ENCODE peak calls at places on chromosome 2, in four cellular contexts. M is GM12878, H is K562, F is HepG2. Q is an unnamed sample.

GRCh38 chr2:216619411-216620393 is 13.5 kb upstream of the IGFBP2 start:
- DNase-seq in M (no peak), H (no peak), F (peak; percentile 62), Q (no peak)

GRCh38 chr2:202072226-202072625 is 829 bp upstream of the KIAA2012 start:
- DNase-seq in M (no peak), H (peak; percentile 32), F (peak; percentile 20), Q (no peak)

GRCh38 chr2:26422947-26423629 is 21.4 kb downstream of the DRC1 start:
- DNase-seq in M (no peak), H (no peak), F (no peak), Q (no peak)

GRCh38 chr2:44130441-44130840 is 38.2 kb upstream of the PPM1B start:
- DNase-seq in M (no peak), H (no peak), F (no peak), Q (no peak)

GRCh38 chr2:239814136-239814916 is 210.8 kb downstream of the NDUFA10 start:
- DNase-seq in M (no peak), H (peak; percentile 13), F (no peak), Q (peak; percentile 7)

GRCh38 chr2:26475832-26476501 is 2.0 kb downstream of the OTOF start:
- DNase-seq in M (no peak), H (no peak), F (no peak), Q (no peak)

GRCh38 chr2:83730258-83730657 is 728.8 kb downstream of the SUCLG1 start:
- DNase-seq in M (no peak), H (no peak), F (no peak), Q (no peak)

GRCh38 chr2:74001121-74001520 is 16.4 kb downstream of the TET3 start:
- DNase-seq in M (no peak), H (no peak), F (no peak), Q (no peak)

GRCh38 chr2:109712126-109712455 is 82.0 kb upstream of the RGPD5 start:
- DNase-seq in M (no peak), H (no peak), F (no peak), Q (no peak)

GRCh38 chr2:214830794-214831346 is 21.4 kb upstream of the BARD1 start:
- DNase-seq in M (no peak), H (no peak), F (peak; percentile 39), Q (no peak)

GRCh38 chr2:159208449-159208848 is 78.1 kb downstream of the WDSUB1 start:
- DNase-seq in M (no peak), H (peak; percentile 44), F (no peak), Q (no peak)

GRCh38 chr2:237743024-237743423 is 55.6 kb upstream of the RBM44 start:
- DNase-seq in M (no peak), H (no peak), F (no peak), Q (no peak)

GRCh38 chr2:101831351-101831865 is 133.9 kb downstream of the MAP4K4 start:
- DNase-seq in M (no peak), H (peak; percentile 52), F (peak; percentile 77), Q (peak; percentile 79)

GRCh38 chr2:27720004-27720551 is 51.4 kb upstream of the MRPL33 start:
- DNase-seq in M (no peak), H (no peak), F (peak; percentile 54), Q (no peak)

DNA sequence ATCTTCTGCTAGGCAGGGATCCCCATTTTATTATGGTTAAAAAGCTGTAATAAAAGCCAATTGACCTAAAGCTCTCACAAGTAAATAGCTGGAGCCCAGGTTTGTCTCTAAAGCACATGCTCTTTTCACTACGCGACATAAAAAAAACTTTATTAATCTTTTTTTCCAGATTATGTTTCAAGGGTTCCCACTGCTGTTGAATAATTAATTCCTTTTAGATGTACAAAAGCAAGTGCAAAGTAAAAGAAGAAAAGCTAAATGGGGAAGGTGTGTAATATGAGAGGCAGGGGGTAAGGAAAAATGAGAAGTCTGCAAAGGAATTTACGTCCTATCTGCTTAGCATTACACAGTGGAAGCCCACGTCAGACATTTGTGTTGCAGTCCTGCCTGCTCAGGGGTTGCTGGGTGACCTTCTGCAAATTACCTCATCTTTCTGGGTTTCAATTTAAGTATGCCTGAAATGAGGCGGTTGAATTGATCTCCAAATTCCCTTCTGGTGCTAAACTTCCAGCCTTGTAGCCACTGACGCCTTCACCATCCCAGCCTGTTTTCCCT is 768 bp upstream of the NABP1 start:
- DNase-seq in M (no peak), H (peak; percentile 22), F (peak; percentile 59), Q (no peak)
- TF ChIP-seq TCF7 in M (no peak), H (no peak), F (no peak), Q (no peak)

DNA sequence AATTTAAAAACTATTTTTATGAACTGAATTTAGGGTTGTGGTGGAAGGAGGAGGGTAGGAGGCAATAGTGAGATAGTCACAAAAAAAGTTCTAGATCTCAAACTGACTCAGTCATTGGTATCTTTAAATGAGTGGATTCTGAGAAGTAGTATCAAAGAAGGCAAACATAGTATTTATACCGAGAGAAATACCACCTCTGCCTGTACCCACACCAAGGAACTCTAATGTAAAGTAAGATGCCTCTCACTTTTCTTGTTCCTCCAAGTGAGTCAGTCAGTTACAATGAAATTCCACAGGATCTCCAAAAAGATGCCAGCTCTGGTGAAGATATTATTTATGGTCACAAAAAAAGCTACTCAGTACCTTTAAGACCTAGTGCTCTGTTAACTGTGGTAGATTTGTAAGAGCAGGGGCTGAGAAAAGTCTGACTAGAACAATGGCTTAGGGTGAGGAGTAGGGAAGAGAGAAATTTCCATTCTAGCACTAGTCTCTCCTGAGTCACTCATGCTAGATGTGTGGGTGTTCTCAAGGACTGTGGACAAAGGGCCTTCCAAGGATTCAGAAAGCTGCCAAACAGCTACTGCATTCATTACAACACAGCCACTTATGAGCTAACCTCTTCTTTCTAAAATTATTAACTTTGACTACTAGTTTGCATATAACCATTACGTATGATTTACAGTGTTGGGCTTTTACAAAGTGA is 36.3 kb downstream of the YWHAQ start:
- DNase-seq in M (no peak), H (no peak), F (peak; percentile 16), Q (no peak)
- TF ChIP-seq TCF7 in M (no peak), H (no peak), F (no peak), Q (no peak)

DNA sequence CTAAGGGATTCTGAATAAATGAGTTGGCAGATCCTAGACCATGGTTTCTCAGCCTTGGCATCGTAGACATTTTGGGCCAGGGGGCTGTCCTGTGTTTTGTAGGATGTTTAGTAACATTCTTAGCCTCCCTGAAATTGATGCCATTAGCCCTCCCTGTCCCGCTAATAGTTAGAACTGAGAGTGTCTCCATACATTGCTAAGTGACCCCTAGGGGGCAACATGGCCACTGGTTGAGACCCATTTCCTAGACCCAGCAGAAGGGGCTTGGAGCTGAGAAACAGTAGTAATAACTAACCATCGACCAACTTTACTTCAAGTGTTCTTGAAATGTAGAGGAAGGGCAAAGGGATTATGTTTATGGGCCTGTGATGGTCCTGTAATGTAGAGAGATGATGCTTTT is 40.8 kb downstream of the KCMF1 start:
- DNase-seq in M (no peak), H (no peak), F (peak; percentile 30), Q (peak; percentile 33)
- TF ChIP-seq TCF7 in M (no peak), H (no peak), F (no peak), Q (no peak)

DNA sequence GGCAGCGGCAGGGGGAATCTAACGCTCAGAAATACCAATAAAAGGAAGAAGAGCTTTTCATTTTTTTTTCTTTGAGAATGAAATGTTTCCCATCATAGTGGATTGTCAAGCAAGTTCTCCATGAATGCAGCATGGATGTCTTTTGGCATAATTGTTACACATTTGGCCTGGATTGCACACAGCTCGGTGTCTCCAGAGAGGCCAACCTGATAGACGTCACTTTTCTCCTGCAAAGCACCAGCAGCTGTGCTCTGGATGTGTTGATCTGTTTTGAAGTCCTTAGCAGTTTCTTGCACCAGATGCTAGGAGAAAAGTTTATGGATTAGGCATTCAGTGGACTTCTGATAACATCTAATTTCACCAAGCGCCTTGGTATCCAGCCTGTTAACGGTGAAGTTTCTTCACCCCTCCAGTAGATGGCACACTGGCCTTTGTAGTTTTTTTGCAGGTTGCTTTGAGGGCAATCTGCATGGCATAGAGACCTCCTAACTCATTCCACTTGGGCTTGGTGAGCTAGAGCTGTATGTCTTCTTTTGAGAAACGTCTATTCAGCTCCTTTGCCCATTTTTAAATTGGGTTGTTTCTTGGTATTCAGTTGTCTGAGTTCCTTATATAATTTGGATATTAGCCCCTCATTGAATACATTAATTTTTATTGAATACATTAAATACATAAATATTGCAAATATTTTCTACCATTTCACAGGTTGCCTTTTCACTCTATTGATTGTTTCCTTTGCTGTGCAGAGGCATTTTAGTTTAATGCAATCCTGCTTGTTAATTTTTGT is 59.7 kb downstream of the PTH2R start:
- DNase-seq in M (no peak), H (peak; percentile 35), F (peak; percentile 61), Q (peak; percentile 46)
- TF ChIP-seq TCF7 in M (no peak), H (no peak), F (no peak), Q (no peak)

GRCh38 chr2:4882421-4882820 is 809.8 kb upstream of the SOX11 start:
- DNase-seq in M (no peak), H (no peak), F (no peak), Q (no peak)
- TF ChIP-seq TCF7 in M (no peak), H (no peak), F (no peak), Q (no peak)

GRCh38 chr2:199485732-199486335 is 28.1 kb upstream of the SATB2 start:
- DNase-seq in M (no peak), H (peak; percentile 61), F (peak; percentile 64), Q (peak; percentile 83)
- TF ChIP-seq TCF7 in M (no peak), H (no peak), F (no peak), Q (no peak)